ENCODE peak calls at places on chromosomes 13 and 19, in seven cellular contexts. One of them, this sample, is unnamed. For H3K27me3 and H3K36me3, the result is how much of the 10 kb centered on the place peaks cover.

GRCh38 chr19:51371186-51371690 is 1.2 kb downstream of the NKG7 start:
- DNase-seq in tibial artery: no peak
- DNase-seq in fibroblast of lung: no peak
- DNase-seq in effector memory CD4-positive, alpha-beta T cell: no peak
- DNase-seq in IMR-90: no peak
- DNase-seq in CD8-positive, alpha-beta memory T cell: no peak
- DNase-seq in psoas muscle: peak
- DNase-seq in this sample: no peak

GRCh38 chr19:18479964-18480723 is 41.7 kb downstream of the ELL start:
- DNase-seq in tibial artery: peak
- DNase-seq in fibroblast of lung: peak
- DNase-seq in effector memory CD4-positive, alpha-beta T cell: no peak
- DNase-seq in IMR-90: peak
- DNase-seq in CD8-positive, alpha-beta memory T cell: no peak
- DNase-seq in psoas muscle: peak
- DNase-seq in this sample: no peak

GRCh38 chr13:21123956-21124355 is 52.4 kb downstream of the SKA3 start:
- DNase-seq in tibial artery: no peak
- DNase-seq in fibroblast of lung: no peak
- DNase-seq in effector memory CD4-positive, alpha-beta T cell: no peak
- DNase-seq in IMR-90: no peak
- DNase-seq in CD8-positive, alpha-beta memory T cell: no peak
- DNase-seq in psoas muscle: no peak
- DNase-seq in this sample: no peak

GRCh38 chr13:44969858-44970484 is 19.3 kb downstream of the NUFIP1 start:
- DNase-seq in tibial artery: no peak
- DNase-seq in fibroblast of lung: peak
- DNase-seq in effector memory CD4-positive, alpha-beta T cell: no peak
- DNase-seq in IMR-90: peak
- DNase-seq in CD8-positive, alpha-beta memory T cell: no peak
- DNase-seq in psoas muscle: no peak
- DNase-seq in this sample: no peak

GRCh38 chr19:15418112-15418587 is 638 bp downstream of the AKAP8L start:
- DNase-seq in tibial artery: no peak
- DNase-seq in fibroblast of lung: peak
- DNase-seq in effector memory CD4-positive, alpha-beta T cell: no peak
- DNase-seq in IMR-90: no peak
- DNase-seq in CD8-positive, alpha-beta memory T cell: no peak
- DNase-seq in psoas muscle: no peak
- DNase-seq in this sample: no peak

GRCh38 chr13:51146667-51147066 is 35.6 kb upstream of the C13orf42 start:
- DNase-seq in tibial artery: no peak
- DNase-seq in fibroblast of lung: no peak
- DNase-seq in effector memory CD4-positive, alpha-beta T cell: no peak
- DNase-seq in IMR-90: no peak
- DNase-seq in CD8-positive, alpha-beta memory T cell: no peak
- DNase-seq in psoas muscle: no peak
- DNase-seq in this sample: no peak

GRCh38 chr13:102504002-102504401 is 92.8 kb upstream of the TPP2 start:
- DNase-seq in tibial artery: no peak
- DNase-seq in fibroblast of lung: no peak
- DNase-seq in effector memory CD4-positive, alpha-beta T cell: no peak
- DNase-seq in IMR-90: no peak
- DNase-seq in CD8-positive, alpha-beta memory T cell: no peak
- DNase-seq in psoas muscle: no peak
- DNase-seq in this sample: no peak

GRCh38 chr19:54190942-54191670 is at the start of gene TSEN34:
- DNase-seq in tibial artery: peak
- DNase-seq in fibroblast of lung: no peak
- DNase-seq in effector memory CD4-positive, alpha-beta T cell: no peak
- DNase-seq in IMR-90: peak
- DNase-seq in CD8-positive, alpha-beta memory T cell: peak
- DNase-seq in psoas muscle: no peak
- DNase-seq in this sample: no peak

GRCh38 chr13:33150146-33150545 is 133.9 kb downstream of the KL start:
- DNase-seq in tibial artery: no peak
- DNase-seq in fibroblast of lung: peak
- DNase-seq in effector memory CD4-positive, alpha-beta T cell: no peak
- DNase-seq in IMR-90: peak
- DNase-seq in CD8-positive, alpha-beta memory T cell: no peak
- DNase-seq in psoas muscle: no peak
- DNase-seq in this sample: no peak

GRCh38 chr13:48942131-48942530 is 33.6 kb upstream of the FNDC3A start:
- DNase-seq in tibial artery: no peak
- DNase-seq in fibroblast of lung: peak
- DNase-seq in effector memory CD4-positive, alpha-beta T cell: no peak
- DNase-seq in IMR-90: peak
- DNase-seq in CD8-positive, alpha-beta memory T cell: no peak
- DNase-seq in psoas muscle: no peak
- DNase-seq in this sample: no peak

GRCh38 chr19:14979136-14979497 is 547 bp downstream of the SLC1A6 start:
- DNase-seq in tibial artery: no peak
- DNase-seq in fibroblast of lung: no peak
- DNase-seq in effector memory CD4-positive, alpha-beta T cell: no peak
- DNase-seq in IMR-90: no peak
- DNase-seq in CD8-positive, alpha-beta memory T cell: no peak
- DNase-seq in psoas muscle: no peak
- DNase-seq in this sample: no peak

GRCh38 chr13:32415019-32415418 is 12.9 kb downstream of the N4BP2L1 start:
- DNase-seq in tibial artery: no peak
- DNase-seq in fibroblast of lung: no peak
- DNase-seq in effector memory CD4-positive, alpha-beta T cell: no peak
- DNase-seq in IMR-90: no peak
- DNase-seq in CD8-positive, alpha-beta memory T cell: no peak
- DNase-seq in psoas muscle: no peak
- DNase-seq in this sample: no peak

GRCh38 chr19:6588508-6589345 is 2.2 kb downstream of the CD70 start:
- DNase-seq in tibial artery: no peak
- DNase-seq in fibroblast of lung: no peak
- DNase-seq in effector memory CD4-positive, alpha-beta T cell: no peak
- DNase-seq in IMR-90: no peak
- DNase-seq in CD8-positive, alpha-beta memory T cell: no peak
- DNase-seq in psoas muscle: no peak
- DNase-seq in this sample: no peak

GRCh38 chr19:30222993-30223865 is 149.0 kb upstream of the ZNF536 start:
- DNase-seq in tibial artery: no peak
- DNase-seq in fibroblast of lung: no peak
- DNase-seq in effector memory CD4-positive, alpha-beta T cell: no peak
- DNase-seq in IMR-90: no peak
- DNase-seq in CD8-positive, alpha-beta memory T cell: no peak
- DNase-seq in psoas muscle: no peak
- DNase-seq in this sample: no peak

GRCh38 chr13:113751491-113751890 is 7.5 kb upstream of the TMEM255B start:
- DNase-seq in tibial artery: no peak
- DNase-seq in fibroblast of lung: no peak
- DNase-seq in effector memory CD4-positive, alpha-beta T cell: no peak
- DNase-seq in IMR-90: no peak
- DNase-seq in CD8-positive, alpha-beta memory T cell: no peak
- DNase-seq in psoas muscle: no peak
- DNase-seq in this sample: peak

GRCh38 chr13:102399791-102400618 is 1.8 kb downstream of the FGF14 start:
- DNase-seq in tibial artery: no peak
- DNase-seq in fibroblast of lung: no peak
- DNase-seq in effector memory CD4-positive, alpha-beta T cell: no peak
- DNase-seq in IMR-90: no peak
- DNase-seq in CD8-positive, alpha-beta memory T cell: no peak
- DNase-seq in psoas muscle: peak
- DNase-seq in this sample: peak

GRCh38 chr13:73173160-73173905 is 114.5 kb downstream of the KLF5 start:
- DNase-seq in tibial artery: no peak
- DNase-seq in fibroblast of lung: no peak
- DNase-seq in effector memory CD4-positive, alpha-beta T cell: no peak
- DNase-seq in IMR-90: no peak
- DNase-seq in CD8-positive, alpha-beta memory T cell: no peak
- DNase-seq in psoas muscle: no peak
- DNase-seq in this sample: no peak

GRCh38 chr19:21046489-21046888 is 26.0 kb downstream of the ZNF430 start:
- DNase-seq in tibial artery: no peak
- DNase-seq in fibroblast of lung: no peak
- DNase-seq in effector memory CD4-positive, alpha-beta T cell: no peak
- DNase-seq in IMR-90: no peak
- DNase-seq in CD8-positive, alpha-beta memory T cell: no peak
- DNase-seq in psoas muscle: no peak
- DNase-seq in this sample: no peak

GRCh38 chr19:13172335-13173128 is 22.3 kb downstream of the IER2 start:
- DNase-seq in tibial artery: peak
- DNase-seq in fibroblast of lung: peak
- DNase-seq in effector memory CD4-positive, alpha-beta T cell: peak
- DNase-seq in IMR-90: peak
- DNase-seq in CD8-positive, alpha-beta memory T cell: peak
- DNase-seq in psoas muscle: peak
- DNase-seq in this sample: peak

GRCh38 chr19:46718934-46719551 is 2.1 kb upstream of the PRKD2 start:
- DNase-seq in tibial artery: no peak
- DNase-seq in fibroblast of lung: no peak
- DNase-seq in effector memory CD4-positive, alpha-beta T cell: no peak
- DNase-seq in IMR-90: no peak
- DNase-seq in CD8-positive, alpha-beta memory T cell: no peak
- DNase-seq in psoas muscle: no peak
- DNase-seq in this sample: no peak

GRCh38 chr19:19179548-19180441 is 9.7 kb upstream of the MEF2B start:
- DNase-seq in tibial artery: no peak
- DNase-seq in fibroblast of lung: peak
- DNase-seq in effector memory CD4-positive, alpha-beta T cell: no peak
- DNase-seq in IMR-90: no peak
- DNase-seq in CD8-positive, alpha-beta memory T cell: no peak
- DNase-seq in psoas muscle: no peak
- DNase-seq in this sample: no peak

DNA sequence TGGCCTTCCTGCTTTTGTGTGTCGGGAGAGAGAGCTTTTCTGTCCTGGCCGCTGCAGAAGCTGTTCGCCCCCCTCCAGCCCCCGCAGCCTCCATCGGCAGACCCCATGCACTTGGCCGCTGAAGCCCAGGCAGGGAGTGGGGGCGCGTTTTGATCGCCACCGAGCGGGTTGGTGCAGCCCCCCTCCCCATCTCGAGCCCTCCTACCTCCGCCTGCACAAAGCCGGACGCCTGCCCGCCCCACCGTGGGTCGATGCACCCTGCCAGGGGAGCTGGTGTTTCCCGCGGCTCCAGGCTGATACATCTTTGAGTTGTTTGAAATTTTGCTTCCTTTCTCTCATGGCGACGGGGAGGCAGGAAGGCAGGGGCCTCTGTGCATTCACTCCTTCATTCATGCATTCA is 16.4 kb upstream of the ONECUT3 start:
- DNase-seq in tibial artery: no peak
- DNase-seq in fibroblast of lung: no peak
- DNase-seq in effector memory CD4-positive, alpha-beta T cell: no peak
- DNase-seq in IMR-90: no peak
- DNase-seq in CD8-positive, alpha-beta memory T cell: no peak
- DNase-seq in psoas muscle: no peak
- DNase-seq in this sample: no peak
- H3K27me3 ChIP-seq in tibial artery: half or more
- H3K27me3 ChIP-seq in fibroblast of lung: under half
- H3K27me3 ChIP-seq in effector memory CD4-positive, alpha-beta T cell: under half
- H3K27me3 ChIP-seq in IMR-90: under half
- H3K27me3 ChIP-seq in CD8-positive, alpha-beta memory T cell: under half
- H3K27me3 ChIP-seq in psoas muscle: half or more
- H3K27me3 ChIP-seq in this sample: under half

DNA sequence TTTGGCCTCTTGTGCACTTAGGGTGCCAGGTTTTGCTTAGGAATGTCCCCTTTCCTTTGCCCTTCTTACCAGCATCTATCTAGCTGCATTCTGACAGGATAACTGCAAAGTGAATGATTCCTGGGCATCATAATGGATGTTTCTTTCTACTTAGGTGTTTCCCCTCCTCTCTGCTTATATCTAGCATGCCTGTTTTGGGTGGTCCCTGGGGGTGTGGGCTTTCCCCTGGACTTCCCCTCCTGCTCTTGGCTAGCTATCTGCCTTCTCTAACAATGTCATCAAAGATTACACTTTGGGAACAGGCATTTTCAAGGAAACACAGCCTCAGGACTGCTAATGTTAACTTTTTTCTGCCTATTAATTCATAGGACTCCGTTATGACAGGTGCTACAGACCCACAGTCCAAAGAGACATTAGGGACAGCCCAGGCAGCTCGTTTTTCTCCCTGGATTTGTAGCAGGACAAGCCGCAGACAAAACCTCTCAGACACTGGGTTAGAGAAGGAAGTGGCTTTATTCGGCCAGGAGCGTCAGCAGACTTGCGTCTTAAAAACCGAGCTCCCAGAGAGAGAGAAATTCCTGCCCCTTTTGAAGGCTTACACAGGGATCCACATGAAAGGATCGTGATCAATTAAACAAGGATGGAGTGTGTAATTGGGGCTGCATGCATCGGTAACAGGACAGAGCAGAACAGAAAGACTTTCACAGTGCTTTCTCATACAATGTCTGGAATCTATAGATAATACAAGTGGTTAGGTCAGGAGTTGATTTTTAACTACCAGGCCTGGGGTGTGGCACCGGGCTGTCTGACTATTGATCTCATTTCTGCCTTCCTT is 17.3 kb downstream of the ZNF700 start:
- DNase-seq in tibial artery: no peak
- DNase-seq in fibroblast of lung: no peak
- DNase-seq in effector memory CD4-positive, alpha-beta T cell: no peak
- DNase-seq in IMR-90: no peak
- DNase-seq in CD8-positive, alpha-beta memory T cell: no peak
- DNase-seq in psoas muscle: no peak
- DNase-seq in this sample: no peak
- H3K36me3 ChIP-seq in tibial artery: half or more
- H3K36me3 ChIP-seq in fibroblast of lung: under half
- H3K36me3 ChIP-seq in effector memory CD4-positive, alpha-beta T cell: half or more
- H3K36me3 ChIP-seq in IMR-90: under half
- H3K36me3 ChIP-seq in CD8-positive, alpha-beta memory T cell: under half
- H3K36me3 ChIP-seq in psoas muscle: under half
- H3K36me3 ChIP-seq in this sample: under half

GRCh38 chr19:41714598-41714997 is 6.2 kb downstream of the CEACAM5 start:
- DNase-seq in tibial artery: no peak
- DNase-seq in fibroblast of lung: no peak
- DNase-seq in effector memory CD4-positive, alpha-beta T cell: no peak
- DNase-seq in IMR-90: no peak
- DNase-seq in CD8-positive, alpha-beta memory T cell: no peak
- DNase-seq in psoas muscle: no peak
- DNase-seq in this sample: no peak

GRCh38 chr19:41718761-41719160 is 10.3 kb downstream of the CEACAM5 start:
- DNase-seq in tibial artery: peak
- DNase-seq in fibroblast of lung: no peak
- DNase-seq in effector memory CD4-positive, alpha-beta T cell: no peak
- DNase-seq in IMR-90: no peak
- DNase-seq in CD8-positive, alpha-beta memory T cell: no peak
- DNase-seq in psoas muscle: no peak
- DNase-seq in this sample: no peak

DNA sequence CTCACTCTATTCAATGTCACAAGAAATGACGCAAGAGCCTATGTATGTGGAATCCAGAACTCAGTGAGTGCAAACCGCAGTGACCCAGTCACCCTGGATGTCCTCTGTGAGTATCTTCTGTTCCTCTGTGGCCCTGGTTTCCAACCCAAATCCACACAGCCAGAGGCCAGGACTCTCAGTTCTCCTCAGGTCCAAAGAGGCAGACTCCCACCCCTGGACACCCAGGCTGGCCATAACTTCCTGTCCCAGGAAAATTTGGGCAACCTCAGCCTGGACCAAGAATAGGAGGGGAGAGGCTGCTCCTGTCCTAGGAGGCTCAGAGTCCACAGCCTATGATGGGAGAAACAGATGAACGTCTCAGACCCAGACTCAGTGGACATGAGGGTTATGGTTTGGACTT is 11.7 kb downstream of the CEACAM5 start:
- DNase-seq in tibial artery: no peak
- DNase-seq in fibroblast of lung: no peak
- DNase-seq in effector memory CD4-positive, alpha-beta T cell: no peak
- DNase-seq in IMR-90: no peak
- DNase-seq in CD8-positive, alpha-beta memory T cell: no peak
- DNase-seq in psoas muscle: no peak
- DNase-seq in this sample: no peak
- H3K27me3 ChIP-seq in tibial artery: under half
- H3K27me3 ChIP-seq in fibroblast of lung: under half
- H3K27me3 ChIP-seq in effector memory CD4-positive, alpha-beta T cell: under half
- H3K27me3 ChIP-seq in IMR-90: under half
- H3K27me3 ChIP-seq in CD8-positive, alpha-beta memory T cell: under half
- H3K27me3 ChIP-seq in psoas muscle: under half
- H3K27me3 ChIP-seq in this sample: under half

GRCh38 chr19:17210296-17210695 is 4.9 kb upstream of the USE1 start:
- DNase-seq in tibial artery: no peak
- DNase-seq in fibroblast of lung: no peak
- DNase-seq in effector memory CD4-positive, alpha-beta T cell: no peak
- DNase-seq in IMR-90: peak
- DNase-seq in CD8-positive, alpha-beta memory T cell: no peak
- DNase-seq in psoas muscle: no peak
- DNase-seq in this sample: no peak
- H3K36me3 ChIP-seq in tibial artery: half or more
- H3K36me3 ChIP-seq in fibroblast of lung: under half
- H3K36me3 ChIP-seq in effector memory CD4-positive, alpha-beta T cell: under half
- H3K36me3 ChIP-seq in IMR-90: half or more
- H3K36me3 ChIP-seq in CD8-positive, alpha-beta memory T cell: under half
- H3K36me3 ChIP-seq in psoas muscle: under half
- H3K36me3 ChIP-seq in this sample: under half